ENCODE peak calls at places on chromosomes 12 and 14, in eight cellular contexts. G, T, H, S, F, U, E and D are unnamed samples.

GRCh38 chr12:38904932-38905479 is 385 bp downstream of the CPNE8 start:
- DNase-seq in G (peak; percentile 89), T (peak; percentile 41), H (peak; percentile 92), S (peak; percentile 10), F (no peak), U (peak; percentile 66), E (peak; percentile 92), D (peak; percentile 83)

GRCh38 chr14:75274899-75275569 is 3.6 kb upstream of the FOS start:
- DNase-seq in G (peak; percentile 52), T (no peak), H (peak; percentile 86), S (peak; percentile 51), F (no peak), U (peak; percentile 23), E (peak; percentile 87), D (no peak)

GRCh38 chr12:100845095-100845494 is 50.5 kb downstream of the ANO4 start:
- DNase-seq in G (no peak), T (no peak), H (no peak), S (no peak), F (no peak), U (no peak), E (no peak), D (no peak)

GRCh38 chr12:66050610-66051009 is 79.9 kb downstream of the LLPH start:
- DNase-seq in G (no peak), T (no peak), H (no peak), S (no peak), F (no peak), U (no peak), E (no peak), D (no peak)

GRCh38 chr14:67547224-67547780 is 14.2 kb downstream of the PLEKHH1 start:
- DNase-seq in G (no peak), T (no peak), H (no peak), S (no peak), F (no peak), U (no peak), E (no peak), D (no peak)

GRCh38 chr14:22221508-22221907 is 367.5 kb downstream of the DAD1 start:
- DNase-seq in G (no peak), T (no peak), H (no peak), S (no peak), F (no peak), U (no peak), E (no peak), D (no peak)

GRCh38 chr14:58171090-58171489 is 19.1 kb upstream of the ARMH4 start:
- DNase-seq in G (peak; percentile 69), T (peak; percentile 95), H (peak; percentile 77), S (no peak), F (peak; percentile 92), U (peak; percentile 71), E (peak; percentile 77), D (peak; percentile 69)

GRCh38 chr14:36505193-36505815 is 14.7 kb downstream of the NKX2-1 start:
- DNase-seq in G (no peak), T (peak; percentile 33), H (peak; percentile 73), S (no peak), F (no peak), U (no peak), E (no peak), D (no peak)

GRCh38 chr12:76422154-76422877 is 74.1 kb upstream of the BBS10 start:
- DNase-seq in G (no peak), T (no peak), H (no peak), S (no peak), F (no peak), U (no peak), E (no peak), D (no peak)

GRCh38 chr14:88948199-88948598 is 123.7 kb downstream of the TTC8 start:
- DNase-seq in G (no peak), T (no peak), H (no peak), S (no peak), F (no peak), U (no peak), E (no peak), D (no peak)

GRCh38 chr12:87991483-87991882 is 37.7 kb downstream of the C12orf50 start:
- DNase-seq in G (no peak), T (no peak), H (no peak), S (no peak), F (no peak), U (no peak), E (no peak), D (no peak)

GRCh38 chr12:102687523-102687922 is 207.2 kb upstream of the IGF1 start:
- DNase-seq in G (no peak), T (no peak), H (no peak), S (no peak), F (no peak), U (no peak), E (no peak), D (no peak)

GRCh38 chr12:12016284-12017100 is 54.2 kb upstream of the BCL2L14 start:
- DNase-seq in G (no peak), T (no peak), H (no peak), S (no peak), F (no peak), U (peak; percentile 76), E (no peak), D (no peak)